ENCODE peak calls at places on chromosome 10, in four cellular contexts. J is lower lobe of right lung, C is body of pancreas, H is GM23248. L is an unnamed sample.

GRCh38 chr10:15485684-15486316 is 114.7 kb upstream of the FAM171A1 start:
- DNase-seq in J (no peak), C (no peak), H (peak; percentile 73), L (no peak)

GRCh38 chr10:43094091-43094484 is 17.2 kb downstream of the RET start:
- DNase-seq in J (no peak), C (no peak), H (no peak), L (no peak)

GRCh38 chr10:5617521-5617920 is 48.9 kb downstream of the ASB13 start:
- DNase-seq in J (no peak), C (no peak), H (no peak), L (no peak)

GRCh38 chr10:43226851-43227845 is 39.7 kb downstream of the RASGEF1A start:
- DNase-seq in J (peak; percentile 17), C (peak; percentile 3), H (no peak), L (no peak)

GRCh38 chr10:14736600-14737081 is 38.1 kb downstream of the FAM107B start:
- DNase-seq in J (no peak), C (peak; percentile 55), H (peak; percentile 11), L (no peak)

GRCh38 chr10:79066460-79067240 is 2.1 kb upstream of the ZMIZ1 start:
- DNase-seq in J (peak; percentile 35), C (no peak), H (peak; percentile 59), L (peak; percentile 46)

GRCh38 chr10:107011113-107011512 is 153.4 kb downstream of the SORCS1 start:
- DNase-seq in J (no peak), C (no peak), H (no peak), L (no peak)

GRCh38 chr10:88538038-88538437 is 45.1 kb downstream of the RNLS start:
- DNase-seq in J (no peak), C (no peak), H (peak; percentile 28), L (no peak)

GRCh38 chr10:132136689-132137088 is 50.1 kb upstream of the DPYSL4 start:
- DNase-seq in J (peak; percentile 14), C (no peak), H (no peak), L (no peak)

GRCh38 chr10:37937864-37938263 is 38.6 kb downstream of the ZNF25 start:
- DNase-seq in J (no peak), C (no peak), H (peak; percentile 8), L (no peak)

GRCh38 chr10:123150229-123150985 is 2.5 kb downstream of the HMX2 start:
- DNase-seq in J (no peak), C (no peak), H (no peak), L (no peak)

GRCh38 chr10:109237050-109237449 is 686.3 kb downstream of the XPNPEP1 start:
- DNase-seq in J (no peak), C (no peak), H (no peak), L (no peak)

GRCh38 chr10:89738551-89739209 is 37.3 kb downstream of the KIF20B start:
- DNase-seq in J (no peak), C (no peak), H (no peak), L (no peak)

GRCh38 chr10:129703287-129704137 is 236.5 kb downstream of the MGMT start:
- DNase-seq in J (no peak), C (no peak), H (no peak), L (no peak)

GRCh38 chr10:75371010-75371409 is 30.6 kb downstream of the ZNF503 start:
- DNase-seq in J (no peak), C (no peak), H (no peak), L (no peak)

GRCh38 chr10:109737626-109738025 is 185.7 kb downstream of the XPNPEP1 start:
- DNase-seq in J (no peak), C (no peak), H (no peak), L (no peak)

GRCh38 chr10:129727495-129727894 is 236.6 kb downstream of the EBF3 start:
- DNase-seq in J (no peak), C (no peak), H (no peak), L (no peak)

GRCh38 chr10:98326621-98327027 is 58.6 kb upstream of the LOXL4 start:
- DNase-seq in J (no peak), C (peak; percentile 43), H (no peak), L (no peak)

GRCh38 chr10:14039968-14040668 is 290.6 kb downstream of the FRMD4A start:
- DNase-seq in J (no peak), C (no peak), H (peak; percentile 88), L (no peak)

GRCh38 chr10:116637830-116638229 is 17.1 kb downstream of the PNLIPRP2 start:
- DNase-seq in J (no peak), C (no peak), H (no peak), L (no peak)

GRCh38 chr10:110007171-110007700 is 548 bp upstream of the ADD3 start:
- DNase-seq in J (no peak), C (no peak), H (peak; percentile 89), L (peak; percentile 34)

GRCh38 chr10:73873843-73874215 is 526 bp downstream of the CAMK2G start:
- DNase-seq in J (no peak), C (no peak), H (no peak), L (no peak)
- H3K4me3 ChIP-seq in J (peak overlapping the region; percentile 72), C (peak overlapping the region; percentile 57), H (peak overlapping the region; percentile 78), L (peak overlapping the region; percentile 50)

DNA sequence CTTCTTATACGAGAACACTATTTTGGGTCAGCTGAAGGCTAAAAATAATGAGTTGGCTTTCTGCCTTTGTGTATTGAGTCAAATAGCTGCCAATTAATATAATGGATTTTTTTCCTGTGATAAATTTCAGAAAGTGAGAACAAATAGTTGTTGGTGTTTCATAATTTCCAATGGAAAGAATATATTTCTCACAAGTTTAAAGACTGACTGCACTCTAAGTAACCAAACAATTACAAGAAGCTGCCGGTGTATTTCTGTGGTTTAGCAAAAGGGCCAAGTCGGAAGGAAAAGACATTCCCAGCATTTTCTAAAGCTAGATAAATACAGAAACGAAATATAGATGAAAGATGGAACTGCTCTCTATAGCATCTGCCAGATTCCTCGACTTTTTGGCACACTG is 92.7 kb upstream of the MKX start:
- DNase-seq in J (no peak), C (no peak), H (peak; percentile 26), L (no peak)
- H3K4me3 ChIP-seq in J (no peak overlapping the region), C (no peak overlapping the region), H (no peak overlapping the region), L (no peak overlapping the region)

GRCh38 chr10:12010353-12010752 is 32.3 kb downstream of the UPF2 start:
- DNase-seq in J (no peak), C (no peak), H (no peak), L (no peak)

DNA sequence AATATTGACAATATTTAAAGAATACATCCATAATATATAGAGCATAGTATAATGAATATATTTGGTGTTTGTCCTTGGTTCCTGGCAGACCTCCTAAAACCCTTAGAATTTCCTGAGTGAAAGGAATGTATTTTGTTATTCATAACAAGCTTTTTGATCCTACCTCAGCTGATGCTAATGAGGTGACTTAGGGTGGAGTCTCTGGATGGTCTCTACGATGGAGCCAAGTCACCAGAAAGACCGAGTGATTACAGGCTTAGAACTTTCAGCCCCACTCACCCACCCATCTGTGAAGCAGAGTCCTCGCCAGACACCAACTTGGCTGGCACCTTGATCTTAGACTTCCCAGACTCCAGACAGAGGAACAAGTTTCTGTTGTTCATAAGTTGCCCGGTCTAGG is 35.9 kb downstream of the UPF2 start:
- DNase-seq in J (no peak), C (no peak), H (no peak), L (no peak)
- H3K4me3 ChIP-seq in J (no peak overlapping the region), C (no peak overlapping the region), H (no peak overlapping the region), L (no peak overlapping the region)

GRCh38 chr10:67438605-67439258 is 257.3 kb downstream of the CTNNA3 start:
- DNase-seq in J (no peak), C (no peak), H (no peak), L (no peak)
- H3K4me3 ChIP-seq in J (no peak overlapping the region), C (no peak overlapping the region), H (no peak overlapping the region), L (no peak overlapping the region)

DNA sequence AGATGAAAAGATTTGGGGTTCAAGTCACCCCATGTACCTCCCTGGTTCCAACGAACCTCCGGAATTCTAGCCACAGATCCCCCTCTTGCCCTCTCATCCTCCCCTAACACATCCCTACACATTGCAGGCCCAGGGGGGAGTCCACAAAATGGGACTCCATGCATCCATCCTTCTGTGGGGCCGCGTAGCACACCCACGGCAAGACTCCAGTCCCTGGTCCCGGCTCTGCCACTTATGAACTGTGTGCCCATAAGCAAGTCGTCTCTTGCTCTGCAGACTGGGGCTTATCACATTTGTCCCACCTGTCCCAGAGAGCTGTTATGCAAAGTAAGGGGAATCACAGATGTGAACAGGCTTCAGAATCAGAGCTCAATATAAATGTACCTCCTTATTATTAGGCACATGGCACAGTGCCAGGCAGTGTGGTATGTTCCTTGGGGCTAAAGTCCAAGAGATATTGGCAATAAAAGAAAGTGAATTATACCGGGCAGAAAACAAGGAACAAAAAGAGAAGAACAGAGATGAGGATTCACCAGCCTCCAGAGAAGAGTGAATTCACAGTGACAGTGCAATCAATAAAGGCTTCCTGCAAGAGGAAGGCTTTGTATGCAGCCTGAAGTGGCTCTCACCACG is 73.9 kb downstream of the KCNMA1 start:
- DNase-seq in J (no peak), C (peak; percentile 66), H (peak; percentile 15), L (no peak)
- H3K4me3 ChIP-seq in J (no peak overlapping the region), C (no peak overlapping the region), H (no peak overlapping the region), L (no peak overlapping the region)

GRCh38 chr10:17340144-17340829 is 112.2 kb downstream of the VIM start:
- DNase-seq in J (no peak), C (no peak), H (no peak), L (no peak)

GRCh38 chr10:17335065-17335464 is 107.0 kb downstream of the VIM start:
- DNase-seq in J (no peak), C (no peak), H (peak; percentile 92), L (peak; percentile 73)
- H3K4me3 ChIP-seq in J (no peak overlapping the region), C (no peak overlapping the region), H (no peak overlapping the region), L (no peak overlapping the region)

GRCh38 chr10:126906704-126907422 is 1.6 kb downstream of the DOCK1 start:
- DNase-seq in J (no peak), C (no peak), H (no peak), L (no peak)

GRCh38 chr10:126904807-126905686 is at the start of gene DOCK1:
- DNase-seq in J (peak; percentile 80), C (peak; percentile 76), H (peak; percentile 91), L (peak; percentile 80)

GRCh38 chr10:126904493-126904806 is 778 bp upstream of the DOCK1 start:
- DNase-seq in J (no peak), C (no peak), H (peak; percentile 32), L (no peak)

GRCh38 chr10:126907423-126907970 is 2.3 kb downstream of the DOCK1 start:
- DNase-seq in J (no peak), C (no peak), H (no peak), L (peak; percentile 18)

GRCh38 chr10:126905776-126906703 is 812 bp downstream of the DOCK1 start:
- DNase-seq in J (no peak), C (peak; percentile 46), H (peak; percentile 75), L (peak; percentile 24)
- H3K4me3 ChIP-seq in J (peak overlapping the region; percentile 77), C (peak overlapping the region; percentile 70), H (peak overlapping the region; percentile 84), L (peak overlapping the region; percentile 66)

GRCh38 chr10:21363753-21364104 is 161.8 kb downstream of the SKIDA1 start:
- DNase-seq in J (no peak), C (no peak), H (no peak), L (peak; percentile 74)
- H3K4me3 ChIP-seq in J (no peak overlapping the region), C (no peak overlapping the region), H (no peak overlapping the region), L (no peak overlapping the region)

GRCh38 chr10:50431118-50431517 is 179.8 kb upstream of the ASAH2 start:
- DNase-seq in J (no peak), C (no peak), H (peak; percentile 88), L (peak; percentile 47)
- H3K4me3 ChIP-seq in J (no peak overlapping the region), C (no peak overlapping the region), H (peak overlapping the region; percentile 68), L (no peak overlapping the region)

GRCh38 chr10:68138526-68138925 is 29.2 kb downstream of the MYPN start:
- DNase-seq in J (no peak), C (no peak), H (no peak), L (no peak)
- H3K4me3 ChIP-seq in J (no peak overlapping the region), C (no peak overlapping the region), H (no peak overlapping the region), L (no peak overlapping the region)